ENCODE peak calls at places on chromosomes 1 and 21, in seven cellular contexts. One of them, this sample, is unnamed.

GRCh38 chr1:33014464-33015170 is 22.1 kb downstream of the AK2 start:
- DNase-seq in uterus: no peak
- DNase-seq in transverse colon: no peak
- DNase-seq in endothelial cell of umbilical vein: no peak
- DNase-seq in body of pancreas: no peak
- DNase-seq in H1: no peak
- DNase-seq in NB4: peak; percentile 36
- DNase-seq in this sample: no peak

GRCh38 chr1:55279627-55280026 is 64.5 kb upstream of the USP24 start:
- DNase-seq in NB4: no peak
- DNase-seq in uterus: no peak
- DNase-seq in transverse colon: no peak
- DNase-seq in body of pancreas: no peak
- DNase-seq in H1: no peak
- DNase-seq in endothelial cell of umbilical vein: no peak
- DNase-seq in this sample: no peak

GRCh38 chr1:204460346-204460745 is 34.3 kb downstream of the PIK3C2B start:
- DNase-seq in NB4: no peak
- DNase-seq in transverse colon: no peak
- DNase-seq in uterus: no peak
- DNase-seq in H1: no peak
- DNase-seq in endothelial cell of umbilical vein: no peak
- DNase-seq in body of pancreas: no peak
- DNase-seq in this sample: no peak

GRCh38 chr1:232450626-232451025 is 179.3 kb downstream of the SIPA1L2 start:
- DNase-seq in endothelial cell of umbilical vein: no peak
- DNase-seq in NB4: no peak
- DNase-seq in uterus: no peak
- DNase-seq in H1: no peak
- DNase-seq in transverse colon: no peak
- DNase-seq in body of pancreas: no peak
- DNase-seq in this sample: no peak

GRCh38 chr1:20233866-20234265 is 47.5 kb upstream of the PLA2G2C start:
- DNase-seq in body of pancreas: no peak
- DNase-seq in transverse colon: no peak
- DNase-seq in NB4: no peak
- DNase-seq in H1: no peak
- DNase-seq in endothelial cell of umbilical vein: no peak
- DNase-seq in uterus: no peak
- DNase-seq in this sample: no peak

GRCh38 chr1:245952383-245952989 is 554.6 kb downstream of the SMYD3 start:
- DNase-seq in NB4: no peak
- DNase-seq in endothelial cell of umbilical vein: no peak
- DNase-seq in uterus: no peak
- DNase-seq in body of pancreas: no peak
- DNase-seq in H1: no peak
- DNase-seq in transverse colon: no peak
- DNase-seq in this sample: no peak

GRCh38 chr21:35163381-35163780 is 114.3 kb upstream of the RUNX1 start:
- DNase-seq in H1: no peak
- DNase-seq in transverse colon: no peak
- DNase-seq in uterus: no peak
- DNase-seq in NB4: no peak
- DNase-seq in endothelial cell of umbilical vein: no peak
- DNase-seq in body of pancreas: no peak
- DNase-seq in this sample: no peak

GRCh38 chr1:202835548-202836072 is 24.9 kb downstream of the PCAT6 start:
- DNase-seq in transverse colon: no peak
- DNase-seq in uterus: no peak
- DNase-seq in body of pancreas: no peak
- DNase-seq in NB4: peak; percentile 66
- DNase-seq in endothelial cell of umbilical vein: no peak
- DNase-seq in H1: no peak
- DNase-seq in this sample: no peak

GRCh38 chr1:33175865-33176264 is 6.0 kb downstream of the TRIM62 start:
- DNase-seq in NB4: no peak
- DNase-seq in H1: no peak
- DNase-seq in transverse colon: no peak
- DNase-seq in endothelial cell of umbilical vein: no peak
- DNase-seq in uterus: no peak
- DNase-seq in body of pancreas: no peak
- DNase-seq in this sample: no peak

GRCh38 chr21:35575280-35575915 is 484.9 kb downstream of the SETD4 start:
- DNase-seq in body of pancreas: no peak
- DNase-seq in uterus: no peak
- DNase-seq in transverse colon: no peak
- DNase-seq in H1: no peak
- DNase-seq in NB4: no peak
- DNase-seq in endothelial cell of umbilical vein: no peak
- DNase-seq in this sample: peak; percentile 20

GRCh38 chr1:94819584-94819944 is 593 bp upstream of the SLC44A3 start:
- DNase-seq in H1: no peak
- DNase-seq in uterus: no peak
- DNase-seq in NB4: no peak
- DNase-seq in endothelial cell of umbilical vein: no peak
- DNase-seq in body of pancreas: no peak
- DNase-seq in transverse colon: no peak
- DNase-seq in this sample: no peak

GRCh38 chr21:37047079-37047478 is 25.8 kb downstream of the PIGP start:
- DNase-seq in transverse colon: peak; percentile 82
- DNase-seq in uterus: no peak
- DNase-seq in H1: no peak
- DNase-seq in NB4: no peak
- DNase-seq in body of pancreas: no peak
- DNase-seq in endothelial cell of umbilical vein: no peak
- DNase-seq in this sample: no peak

GRCh38 chr1:2215329-2215728 is 12.8 kb upstream of the SKI start:
- DNase-seq in NB4: no peak
- DNase-seq in endothelial cell of umbilical vein: no peak
- DNase-seq in uterus: peak; percentile 30
- DNase-seq in transverse colon: no peak
- DNase-seq in H1: no peak
- DNase-seq in body of pancreas: no peak
- DNase-seq in this sample: no peak

GRCh38 chr1:246681822-246682221 is 42.4 kb upstream of the SCCPDH start:
- DNase-seq in endothelial cell of umbilical vein: no peak
- DNase-seq in H1: no peak
- DNase-seq in body of pancreas: peak; percentile 11
- DNase-seq in NB4: peak; percentile 85
- DNase-seq in uterus: no peak
- DNase-seq in transverse colon: no peak
- DNase-seq in this sample: no peak

GRCh38 chr1:185110145-185110544 is 46.6 kb downstream of the TRMT1L start:
- DNase-seq in H1: no peak
- DNase-seq in NB4: no peak
- DNase-seq in endothelial cell of umbilical vein: no peak
- DNase-seq in uterus: no peak
- DNase-seq in body of pancreas: no peak
- DNase-seq in transverse colon: no peak
- DNase-seq in this sample: no peak

GRCh38 chr1:197146108-197147095 is at the start of gene ASPM:
- DNase-seq in H1: peak; percentile 92
- DNase-seq in transverse colon: peak; percentile 95
- DNase-seq in endothelial cell of umbilical vein: peak; percentile 96
- DNase-seq in NB4: peak; percentile 96
- DNase-seq in body of pancreas: peak; percentile 95
- DNase-seq in uterus: peak; percentile 90
- DNase-seq in this sample: peak; percentile 75
- TF ChIP-seq POLR2A in H1: peak; percentile 39
- TF ChIP-seq POLR2A in transverse colon: no peak
- TF ChIP-seq POLR2A in endothelial cell of umbilical vein: peak; percentile 4
- TF ChIP-seq POLR2A in NB4: peak; percentile 50
- TF ChIP-seq POLR2A in body of pancreas: no peak
- TF ChIP-seq POLR2A in uterus: no peak
- TF ChIP-seq POLR2A in this sample: peak; percentile 12

GRCh38 chr1:150563340-150564038 is 14.3 kb downstream of the ADAMTSL4 start:
- DNase-seq in H1: no peak
- DNase-seq in transverse colon: peak; percentile 79
- DNase-seq in endothelial cell of umbilical vein: peak; percentile 61
- DNase-seq in body of pancreas: peak; percentile 79
- DNase-seq in uterus: peak; percentile 52
- DNase-seq in NB4: no peak
- DNase-seq in this sample: no peak
- TF ChIP-seq POLR2A in H1: no peak
- TF ChIP-seq POLR2A in transverse colon: no peak
- TF ChIP-seq POLR2A in endothelial cell of umbilical vein: no peak
- TF ChIP-seq POLR2A in body of pancreas: no peak
- TF ChIP-seq POLR2A in uterus: no peak
- TF ChIP-seq POLR2A in NB4: no peak
- TF ChIP-seq POLR2A in this sample: no peak

GRCh38 chr21:41428847-41429246 is 2.8 kb downstream of the MX1 start:
- DNase-seq in transverse colon: no peak
- DNase-seq in uterus: no peak
- DNase-seq in NB4: no peak
- DNase-seq in endothelial cell of umbilical vein: no peak
- DNase-seq in H1: peak; percentile 27
- DNase-seq in body of pancreas: no peak
- DNase-seq in this sample: no peak
- TF ChIP-seq POLR2A in transverse colon: no peak
- TF ChIP-seq POLR2A in uterus: no peak
- TF ChIP-seq POLR2A in NB4: no peak
- TF ChIP-seq POLR2A in endothelial cell of umbilical vein: no peak
- TF ChIP-seq POLR2A in H1: no peak
- TF ChIP-seq POLR2A in body of pancreas: no peak
- TF ChIP-seq POLR2A in this sample: no peak

GRCh38 chr1:201742955-201743805 is 85.8 kb upstream of the IPO9 start:
- DNase-seq in transverse colon: no peak
- DNase-seq in uterus: no peak
- DNase-seq in body of pancreas: no peak
- DNase-seq in H1: no peak
- DNase-seq in NB4: no peak
- DNase-seq in endothelial cell of umbilical vein: no peak
- DNase-seq in this sample: no peak

GRCh38 chr1:201742476-201742875 is 86.5 kb upstream of the IPO9 start:
- DNase-seq in H1: no peak
- DNase-seq in transverse colon: no peak
- DNase-seq in uterus: no peak
- DNase-seq in body of pancreas: no peak
- DNase-seq in endothelial cell of umbilical vein: no peak
- DNase-seq in NB4: peak; percentile 9
- DNase-seq in this sample: no peak

GRCh38 chr1:201740609-201741231 is 88.2 kb upstream of the IPO9 start:
- DNase-seq in NB4: peak; percentile 49
- DNase-seq in uterus: no peak
- DNase-seq in transverse colon: no peak
- DNase-seq in H1: no peak
- DNase-seq in endothelial cell of umbilical vein: no peak
- DNase-seq in body of pancreas: no peak
- DNase-seq in this sample: no peak

GRCh38 chr1:201740086-201740541 is 88.8 kb upstream of the IPO9 start:
- DNase-seq in body of pancreas: no peak
- DNase-seq in transverse colon: no peak
- DNase-seq in NB4: no peak
- DNase-seq in endothelial cell of umbilical vein: no peak
- DNase-seq in uterus: peak; percentile 32
- DNase-seq in H1: peak; percentile 76
- DNase-seq in this sample: no peak

GRCh38 chr1:201741763-201742342 is 87.1 kb upstream of the IPO9 start:
- DNase-seq in NB4: no peak
- DNase-seq in body of pancreas: no peak
- DNase-seq in H1: no peak
- DNase-seq in transverse colon: no peak
- DNase-seq in uterus: no peak
- DNase-seq in endothelial cell of umbilical vein: no peak
- DNase-seq in this sample: no peak
- TF ChIP-seq POLR2A in NB4: no peak
- TF ChIP-seq POLR2A in body of pancreas: no peak
- TF ChIP-seq POLR2A in H1: no peak
- TF ChIP-seq POLR2A in transverse colon: no peak
- TF ChIP-seq POLR2A in uterus: no peak
- TF ChIP-seq POLR2A in endothelial cell of umbilical vein: no peak
- TF ChIP-seq POLR2A in this sample: no peak

DNA sequence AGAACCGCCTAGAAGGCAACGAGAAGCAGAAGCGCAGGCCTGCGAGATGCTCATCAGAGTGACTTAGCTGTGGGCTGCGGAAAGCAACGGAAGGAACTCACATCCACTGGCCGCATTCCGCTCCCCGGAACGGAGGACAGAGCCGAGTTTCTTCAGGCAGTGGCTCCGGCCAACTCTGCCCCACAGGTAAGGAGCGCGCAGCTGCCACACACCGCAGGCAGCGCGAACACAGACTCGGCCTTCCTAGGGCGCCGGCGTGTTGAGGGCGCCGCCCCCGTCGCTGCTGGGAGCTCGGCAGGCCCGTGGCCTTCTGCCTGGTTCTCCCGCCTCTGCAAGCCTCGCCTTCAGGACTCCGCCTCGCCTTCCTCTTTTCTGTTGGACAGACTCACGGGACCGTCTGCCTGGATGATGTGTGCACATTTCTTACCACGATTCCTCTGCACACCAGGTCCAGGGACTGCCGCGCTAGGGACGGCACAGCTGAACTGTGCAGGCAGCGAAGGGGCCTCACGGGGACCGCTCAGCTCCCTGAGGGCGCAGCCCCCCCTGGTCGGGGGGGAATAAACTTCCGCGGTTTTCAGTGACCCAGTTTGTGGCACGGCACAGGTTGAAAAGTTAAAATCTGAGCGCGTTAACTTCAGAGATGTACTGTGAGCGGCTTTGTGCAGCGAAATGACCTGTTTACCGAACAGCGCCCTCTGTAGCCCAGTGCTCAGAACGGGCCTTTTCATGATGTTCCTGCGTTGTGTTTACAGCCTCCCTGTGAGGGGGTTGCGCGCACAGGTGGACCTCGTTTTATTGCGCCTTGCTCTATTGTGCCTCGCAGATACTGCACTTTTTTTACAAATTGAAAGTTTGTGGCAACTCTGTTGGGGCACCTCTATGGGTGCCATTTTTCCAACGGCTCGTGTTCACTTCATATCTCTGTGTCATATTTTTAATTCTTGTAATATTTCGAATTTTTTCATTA is 15.8 kb downstream of the TCP10L start:
- DNase-seq in endothelial cell of umbilical vein: peak; percentile 87
- DNase-seq in transverse colon: peak; percentile 83
- DNase-seq in uterus: peak; percentile 84
- DNase-seq in NB4: peak; percentile 86
- DNase-seq in body of pancreas: peak; percentile 83
- DNase-seq in H1: peak; percentile 89
- DNase-seq in this sample: peak; percentile 84
- TF ChIP-seq POLR2A in endothelial cell of umbilical vein: peak; percentile 66
- TF ChIP-seq POLR2A in transverse colon: peak; percentile 24
- TF ChIP-seq POLR2A in uterus: peak; percentile 54
- TF ChIP-seq POLR2A in NB4: no peak
- TF ChIP-seq POLR2A in body of pancreas: peak; percentile 53
- TF ChIP-seq POLR2A in H1: no peak
- TF ChIP-seq POLR2A in this sample: peak; percentile 58

GRCh38 chr1:16206547-16207317 is 5.7 kb downstream of the ARHGEF19 start:
- DNase-seq in endothelial cell of umbilical vein: peak; percentile 98
- DNase-seq in H1: peak; percentile 97
- DNase-seq in uterus: peak; percentile 99
- DNase-seq in NB4: peak; percentile 98
- DNase-seq in transverse colon: peak; percentile 98
- DNase-seq in body of pancreas: peak; percentile 99
- DNase-seq in this sample: peak; percentile 76
- TF ChIP-seq POLR2A in endothelial cell of umbilical vein: peak; percentile 76
- TF ChIP-seq POLR2A in H1: peak; percentile 79
- TF ChIP-seq POLR2A in uterus: peak; percentile 85
- TF ChIP-seq POLR2A in NB4: peak; percentile 85
- TF ChIP-seq POLR2A in transverse colon: peak; percentile 85
- TF ChIP-seq POLR2A in body of pancreas: peak; percentile 78
- TF ChIP-seq POLR2A in this sample: peak; percentile 71

GRCh38 chr1:173429517-173430477 is 47.3 kb upstream of the PRDX6 start:
- DNase-seq in H1: peak; percentile 75
- DNase-seq in transverse colon: peak; percentile 87
- DNase-seq in endothelial cell of umbilical vein: peak; percentile 75
- DNase-seq in uterus: peak; percentile 89
- DNase-seq in body of pancreas: peak; percentile 88
- DNase-seq in NB4: peak; percentile 47
- DNase-seq in this sample: peak; percentile 62
- TF ChIP-seq POLR2A in H1: no peak
- TF ChIP-seq POLR2A in transverse colon: no peak
- TF ChIP-seq POLR2A in endothelial cell of umbilical vein: no peak
- TF ChIP-seq POLR2A in uterus: no peak
- TF ChIP-seq POLR2A in body of pancreas: peak; percentile 61
- TF ChIP-seq POLR2A in NB4: no peak
- TF ChIP-seq POLR2A in this sample: peak; percentile 10

This sample was measured in H54.